ENCODE peak calls at places on chromosomes 6 and 20, in seven cellular contexts. Z, J, N, Y, L, P and D are unnamed samples.

GRCh38 chr20:32858873-32859372 is at the start of gene EFCAB8:
- DNase-seq in Z (no peak), L (no peak), P (no peak), J (peak; percentile 53), N (peak; percentile 50), Y (no peak), D (no peak)

GRCh38 chr6:53014744-53015143 is 19.7 kb upstream of the GSTA4 start:
- DNase-seq in P (peak; percentile 30), L (no peak), N (peak; percentile 46), J (no peak), Z (no peak), Y (no peak), D (no peak)

GRCh38 chr6:147297663-147298313 is 93.6 kb downstream of the STXBP5 start:
- DNase-seq in P (peak; percentile 26), N (no peak), J (no peak), L (no peak), Z (no peak), Y (peak; percentile 61), D (no peak)

GRCh38 chr6:137692806-137693205 is 174.3 kb upstream of the TNFAIP3 start:
- DNase-seq in Z (no peak), P (peak; percentile 56), J (no peak), N (no peak), L (no peak), Y (peak; percentile 46), D (no peak)

GRCh38 chr6:19415605-19416326 is 421.4 kb upstream of the ID4 start:
- DNase-seq in Y (peak; percentile 86), L (no peak), J (no peak), N (no peak), Z (no peak), P (peak; percentile 53), D (no peak)

GRCh38 chr20:654427-654770 is 1.4 kb upstream of the SRXN1 start:
- DNase-seq in L (no peak), Y (no peak), N (no peak), Z (no peak), P (no peak), J (no peak), D (no peak)

GRCh38 chr6:159008656-159009288 is 8.8 kb upstream of the RSPH3 start:
- DNase-seq in Y (peak; percentile 16), P (peak; percentile 28), L (no peak), J (no peak), N (peak; percentile 25), Z (no peak), D (no peak)

GRCh38 chr20:25750765-25751696 is 54.4 kb upstream of the ZNF337 start:
- DNase-seq in N (peak; percentile 8), J (peak; percentile 76), L (no peak), Y (peak; percentile 16), Z (peak; percentile 72), P (peak; percentile 28), D (peak; percentile 83)

GRCh38 chr20:45406260-45407066 is 1.6 kb upstream of the DBNDD2 start:
- DNase-seq in L (peak; percentile 40), P (no peak), J (peak; percentile 71), Y (peak; percentile 15), N (peak; percentile 49), Z (peak; percentile 86), D (peak; percentile 88)

GRCh38 chr6:143299253-143300166 is 151.0 kb downstream of the ADAT2 start:
- DNase-seq in Y (no peak), J (no peak), P (no peak), Z (no peak), N (peak; percentile 17), L (no peak), D (no peak)

GRCh38 chr6:140602843-140603242 is 1228.4 kb upstream of the CITED2 start:
- DNase-seq in Z (no peak), N (no peak), J (no peak), L (no peak), P (no peak), Y (peak; percentile 70), D (no peak)

GRCh38 chr20:45354423-45355208 is 6.4 kb upstream of the SDC4 start:
- DNase-seq in N (no peak), P (peak; percentile 44), Z (no peak), J (no peak), L (no peak), Y (peak; percentile 95), D (no peak)

GRCh38 chr6:111580826-111581505 is 24.7 kb downstream of the TRAF3IP2 start:
- DNase-seq in N (peak; percentile 71), L (no peak), Z (no peak), Y (no peak), P (peak; percentile 39), J (peak; percentile 53), D (no peak)

GRCh38 chr6:105991561-105992314 is 94.4 kb upstream of the PRDM1 start:
- DNase-seq in L (no peak), Z (peak; percentile 60), N (peak; percentile 77), P (no peak), Y (no peak), J (peak; percentile 54), D (peak; percentile 73)

GRCh38 chr20:49762940-49763766 is 49.5 kb upstream of the B4GALT5 start:
- DNase-seq in P (no peak), Y (no peak), J (no peak), Z (no peak), N (peak; percentile 97), L (no peak), D (no peak)

GRCh38 chr6:136571065-136571464 is 20.8 kb upstream of the MAP7 start:
- DNase-seq in Z (no peak), L (no peak), N (peak; percentile 18), J (no peak), P (no peak), Y (no peak), D (no peak)

GRCh38 chr6:121932071-121933009 is 467.1 kb upstream of the HSF2 start:
- DNase-seq in N (peak; percentile 99), Y (peak; percentile 92), J (peak; percentile 93), Z (no peak), L (peak; percentile 18), P (peak; percentile 95), D (peak; percentile 87)

GRCh38 chr6:53133961-53134360 is 14.7 kb downstream of the GCM1 start:
- DNase-seq in Y (no peak), L (no peak), N (no peak), Z (no peak), J (no peak), P (no peak), D (no peak)

DNA sequence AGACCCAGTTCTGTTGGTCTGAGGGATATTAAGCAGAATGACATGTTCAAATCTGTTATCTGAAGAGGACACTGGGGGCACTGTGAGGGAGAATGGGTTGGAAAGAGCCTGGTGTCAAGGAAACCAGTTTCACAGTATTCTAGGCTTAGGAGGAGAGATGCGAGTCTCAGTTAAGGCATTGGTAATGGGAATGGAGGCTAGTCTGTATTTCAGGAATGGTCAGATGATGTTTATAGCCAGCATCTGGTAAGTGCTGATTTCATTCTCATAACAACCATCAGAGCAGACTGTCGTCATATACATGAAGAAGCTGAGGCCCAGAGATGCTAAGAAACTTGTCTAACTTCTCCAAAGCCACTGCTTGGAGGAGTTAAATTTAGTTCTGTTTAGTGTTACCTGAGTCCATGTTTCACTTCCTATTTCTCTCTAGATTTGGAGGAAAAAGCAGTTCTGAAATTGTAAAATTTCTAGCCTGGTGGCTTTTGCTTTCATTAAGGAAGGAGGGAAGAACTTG is 242.0 kb downstream of the ARID1B start:
- DNase-seq in N (peak; percentile 75), L (no peak), Y (no peak), P (peak; percentile 55), J (peak; percentile 35), Z (no peak), D (no peak)
- H3K27ac ChIP-seq in N (no peak overlapping the region), L (no peak overlapping the region), Y (peak overlapping the region; percentile 22), P (peak overlapping the region; percentile 19), J (no peak overlapping the region), Z (no peak overlapping the region), D (no peak overlapping the region)

DNA sequence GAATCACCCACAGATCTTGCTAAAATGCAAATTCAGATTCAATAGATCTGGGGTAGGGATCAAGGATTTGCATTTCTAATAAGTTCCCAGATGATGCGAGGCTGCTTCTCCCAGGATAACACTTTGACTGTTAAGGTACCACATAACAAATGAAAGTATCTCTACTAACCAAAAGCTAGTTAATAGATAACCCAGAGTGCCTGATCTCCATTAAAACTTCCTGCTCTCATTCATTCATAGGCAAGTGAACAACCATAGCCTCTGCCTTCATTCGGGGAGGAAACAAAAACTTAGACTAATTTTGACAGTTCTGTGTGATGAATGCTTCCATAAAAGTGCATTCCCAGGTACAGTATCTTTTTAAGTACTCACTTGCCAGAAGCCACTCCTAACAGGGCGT is 265.6 kb upstream of the BTBD3 start:
- DNase-seq in J (no peak), Y (no peak), N (no peak), Z (no peak), L (no peak), P (no peak), D (no peak)
- H3K4me1 ChIP-seq in J (no peaks in the 10 kb centered on the region), Y (no peaks in the 10 kb centered on the region), N (no peaks in the 10 kb centered on the region), Z (no peaks in the 10 kb centered on the region), L (no peaks in the 10 kb centered on the region), P (no peaks in the 10 kb centered on the region), D (no peaks in the 10 kb centered on the region)

GRCh38 chr20:3677733-3678132 is 4.1 kb downstream of the ADAM33 start:
- DNase-seq in P (peak; percentile 13), N (no peak), Y (peak; percentile 53), Z (peak; percentile 42), L (no peak), J (no peak), D (no peak)

GRCh38 chr20:3674447-3674846 is 7.4 kb downstream of the ADAM33 start:
- DNase-seq in J (no peak), Y (no peak), N (no peak), P (no peak), Z (no peak), L (no peak), D (peak; percentile 53)

GRCh38 chr20:3672864-3673550 is 8.8 kb downstream of the ADAM33 start:
- DNase-seq in Z (no peak), J (no peak), N (no peak), L (no peak), P (no peak), Y (no peak), D (no peak)

GRCh38 chr20:3673551-3674070 is 8.2 kb downstream of the ADAM33 start:
- DNase-seq in J (no peak), Y (no peak), Z (no peak), P (no peak), L (no peak), N (no peak), D (no peak)

DNA sequence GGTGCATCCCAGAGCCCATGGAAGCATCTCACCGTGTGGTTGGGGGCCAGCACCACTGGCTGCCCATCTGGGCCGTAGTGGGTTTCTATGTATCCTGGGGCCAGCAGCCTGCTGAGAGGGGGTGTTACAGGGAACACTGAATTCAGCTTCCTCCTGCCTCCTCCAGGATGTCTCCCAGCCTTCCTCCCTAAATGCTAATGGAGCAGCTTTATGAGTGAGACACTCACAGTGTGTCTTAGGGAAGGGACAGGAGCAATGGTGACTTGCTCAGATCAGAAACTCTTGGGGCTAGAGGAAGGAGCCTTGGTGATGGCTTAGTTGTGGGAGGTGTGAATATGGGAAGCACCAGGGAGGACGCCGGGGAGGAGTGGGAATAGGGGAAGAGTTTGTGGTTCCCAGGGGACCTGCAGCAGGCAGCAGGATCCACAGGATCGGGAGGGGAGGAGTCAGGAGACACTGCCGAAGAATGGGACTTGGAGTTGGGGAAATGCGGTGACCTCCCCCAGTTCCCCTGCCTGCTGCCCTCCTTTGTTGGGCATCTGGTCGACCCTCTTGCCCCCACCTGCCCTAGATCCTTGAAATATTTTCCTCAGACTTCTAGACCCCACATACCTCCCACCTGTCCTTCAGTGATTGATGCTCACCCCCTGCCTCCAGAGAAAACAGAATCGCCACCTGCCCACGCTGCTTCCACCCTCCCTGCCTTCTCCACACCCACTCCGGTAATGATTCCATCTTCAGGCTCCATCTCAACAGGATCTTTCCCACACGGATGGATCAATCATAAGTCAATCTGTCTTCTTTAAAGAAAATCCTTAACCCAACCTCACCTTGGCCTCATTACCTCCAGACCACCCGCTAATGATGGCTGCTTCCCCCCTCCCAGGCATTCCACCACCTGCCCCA is 6.6 kb downstream of the ADAM33 start:
- DNase-seq in N (no peak), Y (no peak), L (no peak), J (no peak), Z (no peak), P (no peak), D (no peak)
- H3K9ac ChIP-seq in N (no peak overlapping the region), Y (no peak overlapping the region), L (no peak overlapping the region), J (no peak overlapping the region), Z (no peak overlapping the region), P (no peak overlapping the region), D (no peak overlapping the region)

GRCh38 chr20:47430862-47431588 is 70.7 kb upstream of the NCOA3 start:
- DNase-seq in P (no peak), N (no peak), L (no peak), J (no peak), Y (no peak), Z (no peak), D (no peak)
- H3K27ac ChIP-seq in P (no peak overlapping the region), N (no peak overlapping the region), L (no peak overlapping the region), J (no peak overlapping the region), Y (no peak overlapping the region), Z (no peak overlapping the region), D (no peak overlapping the region)